ENCODE peak calls at places on chromosomes 1 and 21, in six cellular contexts. O, Y, S, H, W and V are unnamed samples.

GRCh38 chr1:35298464-35298863 is 30.0 kb downstream of the ZMYM4 start:
- DNase-seq in O (peak; percentile 80), Y (no peak), S (peak; percentile 48), H (peak; percentile 68), W (peak; percentile 64), V (peak; percentile 54)

GRCh38 chr1:87236585-87236984 is 92.1 kb upstream of the LMO4 start:
- DNase-seq in O (no peak), Y (no peak), S (no peak), H (no peak), W (no peak), V (no peak)

GRCh38 chr1:219529116-219529515 is 83.8 kb downstream of the ZC3H11B start:
- DNase-seq in O (no peak), Y (no peak), S (no peak), H (no peak), W (no peak), V (no peak)

GRCh38 chr1:76066390-76066789 is 8.2 kb upstream of the ST6GALNAC3 start:
- DNase-seq in O (no peak), Y (no peak), S (no peak), H (no peak), W (peak; percentile 41), V (peak; percentile 41)

GRCh38 chr1:38029081-38029681 is 16.6 kb downstream of the UTP11 start:
- DNase-seq in O (no peak), Y (no peak), S (peak; percentile 51), H (peak; percentile 50), W (peak; percentile 38), V (peak; percentile 61)

GRCh38 chr1:109201123-109201703 is 12.5 kb upstream of the SARS1 start:
- DNase-seq in O (peak; percentile 39), Y (peak; percentile 81), S (peak; percentile 78), H (peak; percentile 77), W (peak; percentile 86), V (peak; percentile 95)

GRCh38 chr1:206911064-206911663 is 10.6 kb downstream of the FCMR start:
- DNase-seq in O (peak; percentile 72), Y (no peak), S (peak; percentile 73), H (peak; percentile 84), W (peak; percentile 85), V (peak; percentile 59)

GRCh38 chr1:84758968-84759491 is 68.8 kb upstream of the SSX2IP start:
- DNase-seq in O (no peak), Y (no peak), S (no peak), H (peak; percentile 47), W (no peak), V (no peak)

GRCh38 chr1:65247419-65248359 is 61.7 kb upstream of the DNAJC6 start:
- DNase-seq in O (no peak), Y (no peak), S (peak; percentile 80), H (peak; percentile 91), W (peak; percentile 83), V (peak; percentile 97)

GRCh38 chr21:31720739-31721138 is 11.2 kb downstream of the SCAF4 start:
- DNase-seq in O (no peak), Y (no peak), S (no peak), H (no peak), W (no peak), V (no peak)

GRCh38 chr1:1540015-1540816 is at the start of gene TMEM240:
- DNase-seq in O (peak; percentile 26), Y (peak; percentile 32), S (peak; percentile 89), H (peak; percentile 87), W (peak; percentile 82), V (peak; percentile 95)

GRCh38 chr1:115958866-115959265 is 17.4 kb upstream of the SLC22A15 start:
- DNase-seq in O (no peak), Y (no peak), S (no peak), H (no peak), W (no peak), V (no peak)
- H3K4me3 ChIP-seq in O (no peak overlapping the region), Y (no peak overlapping the region), S (no peak overlapping the region), H (no peak overlapping the region), W (no peak overlapping the region), V (no peak overlapping the region)

GRCh38 chr1:16246961-16247360 is 10.0 kb upstream of the CPLANE2 start:
- DNase-seq in O (no peak), Y (no peak), S (no peak), H (no peak), W (no peak), V (no peak)
- TF ChIP-seq CTCF in O (no peak), Y (no peak), S (no peak), H (no peak), W (no peak), V (no peak)

DNA sequence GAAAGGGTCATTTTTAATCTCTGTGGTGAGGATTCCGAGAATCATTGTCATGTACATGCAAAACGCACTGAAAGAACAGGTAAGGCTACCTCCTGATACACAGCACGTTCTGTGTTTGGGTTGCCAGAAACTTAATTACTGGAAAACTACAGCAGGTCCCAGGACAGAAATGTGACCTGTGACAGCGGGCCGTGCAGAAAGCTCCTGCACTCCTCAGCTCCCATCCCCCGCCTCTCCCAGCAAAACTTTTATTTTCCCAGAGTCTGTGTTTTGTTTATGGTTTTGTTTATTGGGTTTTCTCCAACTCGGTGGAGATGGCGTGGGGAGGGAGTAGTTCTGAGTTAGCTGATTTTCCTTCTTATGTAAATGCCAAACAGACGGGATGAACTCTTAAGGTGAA is 44.7 kb downstream of the SLC44A3 start:
- DNase-seq in O (no peak), Y (no peak), S (peak; percentile 44), H (no peak), W (peak; percentile 26), V (no peak)
- H3K4me3 ChIP-seq in O (no peak overlapping the region), Y (no peak overlapping the region), S (no peak overlapping the region), H (no peak overlapping the region), W (no peak overlapping the region), V (no peak overlapping the region)

GRCh38 chr1:174413632-174414031 is 34.1 kb upstream of the GPR52 start:
- DNase-seq in O (no peak), Y (no peak), S (no peak), H (peak; percentile 12), W (peak; percentile 27), V (no peak)
- TF ChIP-seq CTCF in O (no peak), Y (peak; percentile 32), S (no peak), H (peak; percentile 65), W (peak; percentile 30), V (no peak)

DNA sequence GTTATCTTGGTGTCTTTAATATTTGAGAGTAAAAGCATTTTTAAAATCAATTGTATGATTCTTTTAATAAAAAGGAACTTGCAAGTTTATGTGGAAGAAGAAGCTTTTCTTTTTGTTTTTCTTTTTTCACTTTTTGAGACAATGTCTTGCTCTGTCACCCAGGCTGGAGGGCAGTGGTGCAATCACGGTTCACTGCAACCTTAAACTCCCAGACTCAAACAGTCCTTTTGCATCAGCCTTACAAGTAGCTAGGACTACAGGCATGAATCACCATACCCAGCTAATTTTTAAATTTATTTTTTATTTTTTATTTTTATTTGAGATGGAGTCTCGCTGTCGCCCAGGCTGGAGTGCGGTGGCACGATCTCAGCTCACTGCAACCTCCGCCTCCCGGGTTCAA is 34.1 kb downstream of the CMPK1 start:
- DNase-seq in O (no peak), Y (no peak), S (no peak), H (no peak), W (no peak), V (peak; percentile 43)
- H3K4me3 ChIP-seq in O (no peak overlapping the region), Y (no peak overlapping the region), S (no peak overlapping the region), H (no peak overlapping the region), W (no peak overlapping the region), V (no peak overlapping the region)

GRCh38 chr1:233516732-233517131 is 97.2 kb upstream of the KCNK1 start:
- DNase-seq in O (no peak), Y (no peak), S (no peak), H (no peak), W (no peak), V (no peak)

GRCh38 chr1:233523047-233523446 is 90.9 kb upstream of the KCNK1 start:
- DNase-seq in O (no peak), Y (no peak), S (no peak), H (no peak), W (no peak), V (no peak)

GRCh38 chr1:233514946-233515391 is 98.9 kb upstream of the KCNK1 start:
- DNase-seq in O (no peak), Y (no peak), S (no peak), H (no peak), W (no peak), V (no peak)

GRCh38 chr1:233520510-233521191 is 93.3 kb upstream of the KCNK1 start:
- DNase-seq in O (no peak), Y (no peak), S (peak; percentile 67), H (no peak), W (no peak), V (peak; percentile 1)

DNA sequence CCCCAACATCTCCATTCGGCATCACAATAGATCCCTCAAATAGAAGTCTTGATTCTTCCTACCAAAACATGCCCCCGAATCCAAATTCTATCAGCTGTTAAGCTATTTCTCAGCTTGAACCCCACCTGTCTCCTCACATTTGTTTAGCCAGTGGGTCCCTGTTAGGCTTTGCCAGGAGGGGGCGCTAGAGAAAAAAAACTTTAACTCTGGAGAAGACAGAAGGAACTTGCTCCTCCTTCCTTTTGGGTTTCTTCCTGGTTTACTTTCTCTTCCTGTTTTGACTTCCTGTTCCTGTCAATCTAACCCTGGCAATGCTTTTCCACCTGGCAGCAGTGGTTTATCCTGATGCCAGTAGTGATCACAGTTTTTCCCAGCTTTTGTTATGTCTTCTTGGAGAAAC is 95.6 kb upstream of the KCNK1 start:
- DNase-seq in O (peak; percentile 62), Y (no peak), S (peak; percentile 44), H (peak; percentile 23), W (no peak), V (no peak)
- TF ChIP-seq CTCF in O (peak; percentile 59), Y (peak; percentile 5), S (peak; percentile 47), H (no peak), W (peak; percentile 16), V (peak; percentile 40)

DNA sequence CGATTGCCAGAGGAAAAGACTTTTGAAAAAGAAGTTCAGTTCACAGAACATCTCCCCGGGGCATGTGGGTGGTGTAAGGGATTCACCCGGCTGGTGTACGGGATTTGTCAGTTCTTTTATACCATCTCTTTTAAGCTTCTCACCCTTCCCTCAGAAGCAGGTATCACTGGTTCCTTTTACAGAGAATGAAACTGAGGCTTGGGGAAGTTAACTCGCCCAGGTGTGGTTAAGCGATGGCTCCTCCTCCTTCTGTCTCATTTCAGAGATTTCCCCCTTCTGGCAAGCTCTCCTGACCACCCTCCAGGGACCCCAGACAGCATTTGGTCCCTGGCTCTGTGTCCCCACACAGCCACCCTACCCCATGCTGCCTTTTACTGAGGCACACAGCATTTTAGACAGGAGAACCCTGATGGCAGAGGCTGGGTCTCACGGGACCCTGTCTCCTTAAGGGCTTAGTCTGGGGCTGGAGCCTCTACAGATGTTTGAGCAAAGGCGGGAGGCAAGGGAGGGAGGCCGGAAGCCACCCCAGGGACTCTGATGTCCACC is 2.8 kb upstream of the ECE1 start:
- DNase-seq in O (peak; percentile 90), Y (no peak), S (no peak), H (no peak), W (no peak), V (no peak)
- H3K4me3 ChIP-seq in O (peak overlapping the region; percentile 51), Y (no peak overlapping the region), S (no peak overlapping the region), H (no peak overlapping the region), W (no peak overlapping the region), V (no peak overlapping the region)

GRCh38 chr1:202061055-202061454 is 50.7 kb downstream of the ELF3 start:
- DNase-seq in O (no peak), Y (no peak), S (no peak), H (no peak), W (no peak), V (no peak)
- TF ChIP-seq CTCF in O (no peak), Y (no peak), S (no peak), H (no peak), W (no peak), V (no peak)

GRCh38 chr1:61453111-61453961 is 271.6 kb downstream of the TM2D1 start:
- DNase-seq in O (peak; percentile 77), Y (peak; percentile 71), S (peak; percentile 90), H (peak; percentile 98), W (peak; percentile 97), V (peak; percentile 95)
- H3K4me3 ChIP-seq in O (no peak overlapping the region), Y (no peak overlapping the region), S (no peak overlapping the region), H (no peak overlapping the region), W (no peak overlapping the region), V (no peak overlapping the region)

GRCh38 chr1:55893155-55893554 is 678.0 kb upstream of the USP24 start:
- DNase-seq in O (peak; percentile 52), Y (no peak), S (peak; percentile 43), H (peak; percentile 70), W (peak; percentile 79), V (peak; percentile 43)
- TF ChIP-seq CTCF in O (peak; percentile 37), Y (peak; percentile 18), S (peak; percentile 22), H (peak; percentile 24), W (peak; percentile 46), V (peak; percentile 28)